ENCODE peak calls at places on chromosomes 6 and 20, in nine cellular contexts. One of them, this sample, is unnamed.

GRCh38 chr6:33923857-33924514 is 120.2 kb upstream of the MLN start:
- DNase-seq in H1: no peak
- DNase-seq in HS-27A: no peak
- DNase-seq in NCI-H1436 treated with DMSO at 0.1 percent for 48 hours: no peak
- DNase-seq in heart left ventricle: no peak
- DNase-seq in HTR-8/SVneo: no peak
- DNase-seq in NCI-H2081: no peak
- DNase-seq in lower lobe of right lung: no peak
- DNase-seq in HS-5: no peak
- DNase-seq in this sample: no peak

GRCh38 chr6:110360671-110361070 is 2.5 kb upstream of the METTL24 start:
- DNase-seq in HTR-8/SVneo: no peak
- DNase-seq in NCI-H1436 treated with DMSO at 0.1 percent for 48 hours: no peak
- DNase-seq in HS-27A: no peak
- DNase-seq in lower lobe of right lung: no peak
- DNase-seq in H1: no peak
- DNase-seq in HS-5: no peak
- DNase-seq in NCI-H2081: no peak
- DNase-seq in heart left ventricle: no peak
- DNase-seq in this sample: no peak

GRCh38 chr6:44194326-44194725 is 22.4 kb upstream of the MYMX start:
- DNase-seq in HS-27A: no peak
- DNase-seq in NCI-H1436 treated with DMSO at 0.1 percent for 48 hours: no peak
- DNase-seq in lower lobe of right lung: no peak
- DNase-seq in H1: no peak
- DNase-seq in heart left ventricle: no peak
- DNase-seq in NCI-H2081: no peak
- DNase-seq in HTR-8/SVneo: no peak
- DNase-seq in HS-5: no peak
- DNase-seq in this sample: no peak

GRCh38 chr20:59598625-59599310 is 5.6 kb upstream of the PHACTR3 start:
- DNase-seq in HS-5: peak
- DNase-seq in HTR-8/SVneo: peak
- DNase-seq in H1: no peak
- DNase-seq in NCI-H1436 treated with DMSO at 0.1 percent for 48 hours: no peak
- DNase-seq in HS-27A: no peak
- DNase-seq in heart left ventricle: peak
- DNase-seq in NCI-H2081: peak
- DNase-seq in lower lobe of right lung: no peak
- DNase-seq in this sample: no peak

GRCh38 chr20:50244352-50245149 is 53.9 kb downstream of the CEBPB start:
- DNase-seq in lower lobe of right lung: no peak
- DNase-seq in H1: no peak
- DNase-seq in HS-27A: no peak
- DNase-seq in NCI-H2081: no peak
- DNase-seq in NCI-H1436 treated with DMSO at 0.1 percent for 48 hours: no peak
- DNase-seq in HS-5: no peak
- DNase-seq in heart left ventricle: no peak
- DNase-seq in HTR-8/SVneo: no peak
- DNase-seq in this sample: no peak

GRCh38 chr6:132964101-132964867 is 149.9 kb downstream of the RPS12 start:
- DNase-seq in HS-27A: peak
- DNase-seq in HTR-8/SVneo: no peak
- DNase-seq in H1: no peak
- DNase-seq in lower lobe of right lung: no peak
- DNase-seq in NCI-H1436 treated with DMSO at 0.1 percent for 48 hours: no peak
- DNase-seq in heart left ventricle: no peak
- DNase-seq in HS-5: peak
- DNase-seq in NCI-H2081: peak
- DNase-seq in this sample: no peak

GRCh38 chr6:69825904-69826303 is 29.1 kb upstream of the LMBRD1 start:
- DNase-seq in HS-27A: no peak
- DNase-seq in heart left ventricle: no peak
- DNase-seq in NCI-H1436 treated with DMSO at 0.1 percent for 48 hours: no peak
- DNase-seq in HTR-8/SVneo: no peak
- DNase-seq in lower lobe of right lung: no peak
- DNase-seq in NCI-H2081: no peak
- DNase-seq in H1: no peak
- DNase-seq in HS-5: no peak
- DNase-seq in this sample: peak

GRCh38 chr20:4130404-4131189 is 115.2 kb upstream of the RNF24 start:
- DNase-seq in lower lobe of right lung: no peak
- DNase-seq in NCI-H1436 treated with DMSO at 0.1 percent for 48 hours: no peak
- DNase-seq in HTR-8/SVneo: no peak
- DNase-seq in H1: no peak
- DNase-seq in HS-27A: no peak
- DNase-seq in HS-5: peak
- DNase-seq in NCI-H2081: no peak
- DNase-seq in heart left ventricle: no peak
- DNase-seq in this sample: no peak

GRCh38 chr6:159075506-159076100 is 30.8 kb upstream of the TAGAP start:
- DNase-seq in NCI-H2081: no peak
- DNase-seq in H1: no peak
- DNase-seq in heart left ventricle: no peak
- DNase-seq in HS-5: no peak
- DNase-seq in HS-27A: no peak
- DNase-seq in HTR-8/SVneo: no peak
- DNase-seq in NCI-H1436 treated with DMSO at 0.1 percent for 48 hours: no peak
- DNase-seq in lower lobe of right lung: no peak
- DNase-seq in this sample: no peak

GRCh38 chr20:48667889-48668413 is 159.8 kb downstream of the PREX1 start:
- DNase-seq in HS-5: no peak
- DNase-seq in NCI-H2081: no peak
- DNase-seq in lower lobe of right lung: no peak
- DNase-seq in HTR-8/SVneo: no peak
- DNase-seq in NCI-H1436 treated with DMSO at 0.1 percent for 48 hours: no peak
- DNase-seq in H1: no peak
- DNase-seq in heart left ventricle: no peak
- DNase-seq in HS-27A: no peak
- DNase-seq in this sample: no peak

GRCh38 chr6:56977192-56977591 is 22.3 kb downstream of the BEND6 start:
- DNase-seq in NCI-H2081: no peak
- DNase-seq in H1: no peak
- DNase-seq in NCI-H1436 treated with DMSO at 0.1 percent for 48 hours: no peak
- DNase-seq in heart left ventricle: no peak
- DNase-seq in HTR-8/SVneo: no peak
- DNase-seq in HS-27A: no peak
- DNase-seq in lower lobe of right lung: no peak
- DNase-seq in HS-5: no peak
- DNase-seq in this sample: no peak

GRCh38 chr6:56890066-56890465 is 64.8 kb upstream of the BEND6 start:
- DNase-seq in NCI-H1436 treated with DMSO at 0.1 percent for 48 hours: no peak
- DNase-seq in HS-5: no peak
- DNase-seq in HTR-8/SVneo: no peak
- DNase-seq in NCI-H2081: no peak
- DNase-seq in H1: no peak
- DNase-seq in HS-27A: no peak
- DNase-seq in heart left ventricle: no peak
- DNase-seq in lower lobe of right lung: no peak
- DNase-seq in this sample: no peak

GRCh38 chr20:51431321-51431720 is 111.2 kb downstream of the NFATC2 start:
- DNase-seq in HTR-8/SVneo: no peak
- DNase-seq in NCI-H2081: no peak
- DNase-seq in lower lobe of right lung: no peak
- DNase-seq in HS-5: no peak
- DNase-seq in heart left ventricle: no peak
- DNase-seq in H1: no peak
- DNase-seq in NCI-H1436 treated with DMSO at 0.1 percent for 48 hours: no peak
- DNase-seq in HS-27A: no peak
- DNase-seq in this sample: no peak

GRCh38 chr6:83430606-83431544 is at the start of gene ME1:
- DNase-seq in HS-5: no peak
- DNase-seq in heart left ventricle: peak
- DNase-seq in NCI-H2081: no peak
- DNase-seq in H1: peak
- DNase-seq in NCI-H1436 treated with DMSO at 0.1 percent for 48 hours: no peak
- DNase-seq in HS-27A: peak
- DNase-seq in lower lobe of right lung: peak
- DNase-seq in HTR-8/SVneo: peak
- DNase-seq in this sample: peak

GRCh38 chr6:73481969-73482368 is 20.4 kb downstream of the MTO1 start:
- DNase-seq in H1: no peak
- DNase-seq in NCI-H1436 treated with DMSO at 0.1 percent for 48 hours: no peak
- DNase-seq in heart left ventricle: no peak
- DNase-seq in HS-27A: no peak
- DNase-seq in HTR-8/SVneo: no peak
- DNase-seq in HS-5: no peak
- DNase-seq in lower lobe of right lung: no peak
- DNase-seq in NCI-H2081: no peak
- DNase-seq in this sample: no peak

GRCh38 chr20:59207742-59208357 is 44.2 kb downstream of the ZNF831 start:
- DNase-seq in HS-5: no peak
- DNase-seq in HS-27A: no peak
- DNase-seq in NCI-H1436 treated with DMSO at 0.1 percent for 48 hours: no peak
- DNase-seq in NCI-H2081: peak
- DNase-seq in heart left ventricle: peak
- DNase-seq in HTR-8/SVneo: no peak
- DNase-seq in lower lobe of right lung: peak
- DNase-seq in H1: peak
- DNase-seq in this sample: no peak

GRCh38 chr6:166307082-166307980 is 861 bp downstream of the PRR18 start:
- DNase-seq in H1: no peak
- DNase-seq in HS-5: no peak
- DNase-seq in heart left ventricle: no peak
- DNase-seq in NCI-H1436 treated with DMSO at 0.1 percent for 48 hours: no peak
- DNase-seq in lower lobe of right lung: no peak
- DNase-seq in NCI-H2081: no peak
- DNase-seq in HTR-8/SVneo: no peak
- DNase-seq in HS-27A: no peak
- DNase-seq in this sample: no peak

GRCh38 chr6:41442800-41443501 is 103.2 kb upstream of the FOXP4 start:
- DNase-seq in H1: peak
- DNase-seq in HS-27A: no peak
- DNase-seq in NCI-H2081: no peak
- DNase-seq in HTR-8/SVneo: no peak
- DNase-seq in lower lobe of right lung: peak
- DNase-seq in heart left ventricle: peak
- DNase-seq in NCI-H1436 treated with DMSO at 0.1 percent for 48 hours: no peak
- DNase-seq in HS-5: no peak
- DNase-seq in this sample: no peak

GRCh38 chr6:139152892-139153271 is 18.0 kb downstream of the HECA start:
- DNase-seq in NCI-H1436 treated with DMSO at 0.1 percent for 48 hours: no peak
- DNase-seq in heart left ventricle: no peak
- DNase-seq in HS-5: no peak
- DNase-seq in lower lobe of right lung: no peak
- DNase-seq in HS-27A: no peak
- DNase-seq in H1: no peak
- DNase-seq in HTR-8/SVneo: no peak
- DNase-seq in NCI-H2081: no peak
- DNase-seq in this sample: no peak

GRCh38 chr6:127606131-127606562 is 29.2 kb downstream of the C6orf58 start:
- DNase-seq in heart left ventricle: no peak
- DNase-seq in NCI-H2081: peak
- DNase-seq in HTR-8/SVneo: peak
- DNase-seq in H1: no peak
- DNase-seq in NCI-H1436 treated with DMSO at 0.1 percent for 48 hours: no peak
- DNase-seq in lower lobe of right lung: no peak
- DNase-seq in HS-5: peak
- DNase-seq in HS-27A: no peak
- DNase-seq in this sample: peak

GRCh38 chr6:54109611-54110010 is 1.6 kb upstream of the MLIP start:
- DNase-seq in heart left ventricle: no peak
- DNase-seq in HTR-8/SVneo: no peak
- DNase-seq in NCI-H1436 treated with DMSO at 0.1 percent for 48 hours: no peak
- DNase-seq in HS-5: no peak
- DNase-seq in NCI-H2081: no peak
- DNase-seq in H1: no peak
- DNase-seq in lower lobe of right lung: no peak
- DNase-seq in HS-27A: no peak
- DNase-seq in this sample: no peak

GRCh38 chr6:156832166-156832743 is 55.1 kb downstream of the ARID1B start:
- DNase-seq in lower lobe of right lung: no peak
- DNase-seq in HS-27A: peak
- DNase-seq in NCI-H1436 treated with DMSO at 0.1 percent for 48 hours: no peak
- DNase-seq in heart left ventricle: peak
- DNase-seq in HS-5: no peak
- DNase-seq in NCI-H2081: peak
- DNase-seq in H1: no peak
- DNase-seq in HTR-8/SVneo: peak
- DNase-seq in this sample: no peak

GRCh38 chr6:72554761-72555221 is 67.1 kb upstream of the KCNQ5 start:
- DNase-seq in NCI-H2081: no peak
- DNase-seq in NCI-H1436 treated with DMSO at 0.1 percent for 48 hours: no peak
- DNase-seq in HTR-8/SVneo: no peak
- DNase-seq in HS-5: peak
- DNase-seq in heart left ventricle: no peak
- DNase-seq in lower lobe of right lung: no peak
- DNase-seq in HS-27A: peak
- DNase-seq in H1: no peak
- DNase-seq in this sample: no peak

GRCh38 chr6:5619249-5619648 is 357.9 kb downstream of the FARS2 start:
- DNase-seq in NCI-H1436 treated with DMSO at 0.1 percent for 48 hours: no peak
- DNase-seq in NCI-H2081: no peak
- DNase-seq in heart left ventricle: no peak
- DNase-seq in HTR-8/SVneo: no peak
- DNase-seq in lower lobe of right lung: no peak
- DNase-seq in H1: no peak
- DNase-seq in HS-5: no peak
- DNase-seq in HS-27A: no peak
- DNase-seq in this sample: no peak

GRCh38 chr20:59008715-59009336 is 1.8 kb upstream of the CTSZ start:
- DNase-seq in heart left ventricle: peak
- DNase-seq in HS-27A: no peak
- DNase-seq in lower lobe of right lung: no peak
- DNase-seq in HS-5: no peak
- DNase-seq in NCI-H2081: no peak
- DNase-seq in HTR-8/SVneo: no peak
- DNase-seq in NCI-H1436 treated with DMSO at 0.1 percent for 48 hours: no peak
- DNase-seq in H1: no peak
- DNase-seq in this sample: no peak

GRCh38 chr6:8074213-8074612 is 10.0 kb upstream of the BLOC1S5 start:
- DNase-seq in lower lobe of right lung: no peak
- DNase-seq in HS-27A: no peak
- DNase-seq in NCI-H1436 treated with DMSO at 0.1 percent for 48 hours: no peak
- DNase-seq in HTR-8/SVneo: no peak
- DNase-seq in heart left ventricle: no peak
- DNase-seq in NCI-H2081: no peak
- DNase-seq in HS-5: no peak
- DNase-seq in H1: no peak
- DNase-seq in this sample: no peak

GRCh38 chr20:62120990-62121775 is 1.1 kb upstream of the LSM14B start:
- DNase-seq in NCI-H2081: no peak
- DNase-seq in NCI-H1436 treated with DMSO at 0.1 percent for 48 hours: no peak
- DNase-seq in lower lobe of right lung: no peak
- DNase-seq in H1: no peak
- DNase-seq in HS-5: no peak
- DNase-seq in HS-27A: no peak
- DNase-seq in heart left ventricle: no peak
- DNase-seq in HTR-8/SVneo: no peak
- DNase-seq in this sample: peak

GRCh38 chr20:59938221-59938620 is 1.9 kb downstream of the PPP1R3D start:
- DNase-seq in HS-5: no peak
- DNase-seq in heart left ventricle: no peak
- DNase-seq in HTR-8/SVneo: peak
- DNase-seq in NCI-H1436 treated with DMSO at 0.1 percent for 48 hours: no peak
- DNase-seq in HS-27A: no peak
- DNase-seq in NCI-H2081: no peak
- DNase-seq in lower lobe of right lung: no peak
- DNase-seq in H1: no peak
- DNase-seq in this sample: no peak

GRCh38 chr6:28757429-28758045 is 166.2 kb downstream of the TRIM27 start:
- DNase-seq in HS-5: no peak
- DNase-seq in heart left ventricle: no peak
- DNase-seq in NCI-H1436 treated with DMSO at 0.1 percent for 48 hours: no peak
- DNase-seq in NCI-H2081: no peak
- DNase-seq in HTR-8/SVneo: no peak
- DNase-seq in H1: no peak
- DNase-seq in HS-27A: no peak
- DNase-seq in lower lobe of right lung: no peak
- DNase-seq in this sample: no peak

This sample was measured in AG09309.